ENCODE peak calls at places on chromosome 18, in eight cellular contexts. One of them, this sample, is unnamed. For H3K4me1, the result is how much of the 10 kb centered on the place peaks cover.

GRCh38 chr18:56873441-56874140 is 222.4 kb downstream of the WDR7 start:
- DNase-seq in heart left ventricle: no peak
- DNase-seq in fibroblast of lung: no peak
- DNase-seq in neural progenitor cell: peak
- DNase-seq in HAP-1: peak
- DNase-seq in CD8-positive, alpha-beta memory T cell: no peak
- DNase-seq in adrenal gland: no peak
- DNase-seq in foreskin keratinocyte: no peak
- DNase-seq in this sample: no peak

GRCh38 chr18:53790817-53791216 is 433.7 kb downstream of the MBD2 start:
- DNase-seq in heart left ventricle: no peak
- DNase-seq in fibroblast of lung: peak
- DNase-seq in neural progenitor cell: no peak
- DNase-seq in HAP-1: no peak
- DNase-seq in CD8-positive, alpha-beta memory T cell: no peak
- DNase-seq in adrenal gland: no peak
- DNase-seq in foreskin keratinocyte: no peak
- DNase-seq in this sample: peak

GRCh38 chr18:67239826-67240225 is 276.7 kb downstream of the DSEL start:
- DNase-seq in heart left ventricle: no peak
- DNase-seq in fibroblast of lung: no peak
- DNase-seq in neural progenitor cell: no peak
- DNase-seq in HAP-1: no peak
- DNase-seq in CD8-positive, alpha-beta memory T cell: no peak
- DNase-seq in adrenal gland: no peak
- DNase-seq in foreskin keratinocyte: no peak
- DNase-seq in this sample: no peak

GRCh38 chr18:3044931-3045698 is 32.2 kb upstream of the LPIN2 start:
- DNase-seq in heart left ventricle: no peak
- DNase-seq in fibroblast of lung: no peak
- DNase-seq in neural progenitor cell: no peak
- DNase-seq in HAP-1: peak
- DNase-seq in CD8-positive, alpha-beta memory T cell: no peak
- DNase-seq in adrenal gland: peak
- DNase-seq in foreskin keratinocyte: no peak
- DNase-seq in this sample: no peak

GRCh38 chr18:69411199-69411598 is 10.5 kb downstream of the DOK6 start:
- DNase-seq in heart left ventricle: no peak
- DNase-seq in fibroblast of lung: no peak
- DNase-seq in neural progenitor cell: no peak
- DNase-seq in HAP-1: no peak
- DNase-seq in CD8-positive, alpha-beta memory T cell: no peak
- DNase-seq in adrenal gland: no peak
- DNase-seq in foreskin keratinocyte: no peak
- DNase-seq in this sample: no peak

GRCh38 chr18:21281611-21282010 is 39.6 kb downstream of the GREB1L start:
- DNase-seq in heart left ventricle: no peak
- DNase-seq in fibroblast of lung: no peak
- DNase-seq in neural progenitor cell: no peak
- DNase-seq in HAP-1: no peak
- DNase-seq in CD8-positive, alpha-beta memory T cell: no peak
- DNase-seq in adrenal gland: no peak
- DNase-seq in foreskin keratinocyte: no peak
- DNase-seq in this sample: peak

GRCh38 chr18:34494359-34494696 is 215.8 kb upstream of the DTNA start:
- DNase-seq in heart left ventricle: no peak
- DNase-seq in fibroblast of lung: no peak
- DNase-seq in neural progenitor cell: peak
- DNase-seq in HAP-1: peak
- DNase-seq in CD8-positive, alpha-beta memory T cell: no peak
- DNase-seq in adrenal gland: no peak
- DNase-seq in foreskin keratinocyte: no peak
- DNase-seq in this sample: no peak

GRCh38 chr18:7512990-7513389 is 54.1 kb upstream of the PTPRM start:
- DNase-seq in heart left ventricle: no peak
- DNase-seq in fibroblast of lung: no peak
- DNase-seq in neural progenitor cell: no peak
- DNase-seq in HAP-1: no peak
- DNase-seq in CD8-positive, alpha-beta memory T cell: no peak
- DNase-seq in adrenal gland: no peak
- DNase-seq in foreskin keratinocyte: no peak
- DNase-seq in this sample: no peak

GRCh38 chr18:36402765-36403396 is 105.4 kb downstream of the FHOD3 start:
- DNase-seq in heart left ventricle: peak
- DNase-seq in fibroblast of lung: peak
- DNase-seq in neural progenitor cell: no peak
- DNase-seq in HAP-1: no peak
- DNase-seq in CD8-positive, alpha-beta memory T cell: no peak
- DNase-seq in adrenal gland: peak
- DNase-seq in foreskin keratinocyte: no peak
- DNase-seq in this sample: no peak

GRCh38 chr18:77032121-77032758 is 100.3 kb downstream of the MBP start:
- DNase-seq in heart left ventricle: no peak
- DNase-seq in fibroblast of lung: no peak
- DNase-seq in neural progenitor cell: no peak
- DNase-seq in HAP-1: no peak
- DNase-seq in CD8-positive, alpha-beta memory T cell: no peak
- DNase-seq in adrenal gland: no peak
- DNase-seq in foreskin keratinocyte: no peak
- DNase-seq in this sample: no peak

GRCh38 chr18:77897606-77898005 is 648.0 kb downstream of the GALR1 start:
- DNase-seq in heart left ventricle: no peak
- DNase-seq in fibroblast of lung: no peak
- DNase-seq in neural progenitor cell: no peak
- DNase-seq in HAP-1: no peak
- DNase-seq in CD8-positive, alpha-beta memory T cell: no peak
- DNase-seq in adrenal gland: no peak
- DNase-seq in foreskin keratinocyte: no peak
- DNase-seq in this sample: no peak

GRCh38 chr18:23585897-23586248 is 433 bp downstream of the NPC1 start:
- DNase-seq in heart left ventricle: no peak
- DNase-seq in fibroblast of lung: no peak
- DNase-seq in neural progenitor cell: no peak
- DNase-seq in HAP-1: no peak
- DNase-seq in CD8-positive, alpha-beta memory T cell: no peak
- DNase-seq in adrenal gland: no peak
- DNase-seq in foreskin keratinocyte: no peak
- DNase-seq in this sample: no peak

GRCh38 chr18:1539276-1539675 is 634.6 kb downstream of the ADCYAP1 start:
- DNase-seq in heart left ventricle: no peak
- DNase-seq in fibroblast of lung: no peak
- DNase-seq in neural progenitor cell: no peak
- DNase-seq in HAP-1: no peak
- DNase-seq in CD8-positive, alpha-beta memory T cell: no peak
- DNase-seq in adrenal gland: no peak
- DNase-seq in foreskin keratinocyte: no peak
- DNase-seq in this sample: no peak

GRCh38 chr18:75247601-75248421 is 37.2 kb downstream of the TSHZ1 start:
- DNase-seq in heart left ventricle: no peak
- DNase-seq in fibroblast of lung: peak
- DNase-seq in neural progenitor cell: no peak
- DNase-seq in HAP-1: no peak
- DNase-seq in CD8-positive, alpha-beta memory T cell: no peak
- DNase-seq in adrenal gland: no peak
- DNase-seq in foreskin keratinocyte: peak
- DNase-seq in this sample: peak
- H3K4me1 ChIP-seq in heart left ventricle: under half
- H3K4me1 ChIP-seq in fibroblast of lung: under half
- H3K4me1 ChIP-seq in neural progenitor cell: under half
- H3K4me1 ChIP-seq in HAP-1: under half
- H3K4me1 ChIP-seq in CD8-positive, alpha-beta memory T cell: under half
- H3K4me1 ChIP-seq in adrenal gland: under half
- H3K4me1 ChIP-seq in foreskin keratinocyte: under half
- H3K4me1 ChIP-seq in this sample: under half

DNA sequence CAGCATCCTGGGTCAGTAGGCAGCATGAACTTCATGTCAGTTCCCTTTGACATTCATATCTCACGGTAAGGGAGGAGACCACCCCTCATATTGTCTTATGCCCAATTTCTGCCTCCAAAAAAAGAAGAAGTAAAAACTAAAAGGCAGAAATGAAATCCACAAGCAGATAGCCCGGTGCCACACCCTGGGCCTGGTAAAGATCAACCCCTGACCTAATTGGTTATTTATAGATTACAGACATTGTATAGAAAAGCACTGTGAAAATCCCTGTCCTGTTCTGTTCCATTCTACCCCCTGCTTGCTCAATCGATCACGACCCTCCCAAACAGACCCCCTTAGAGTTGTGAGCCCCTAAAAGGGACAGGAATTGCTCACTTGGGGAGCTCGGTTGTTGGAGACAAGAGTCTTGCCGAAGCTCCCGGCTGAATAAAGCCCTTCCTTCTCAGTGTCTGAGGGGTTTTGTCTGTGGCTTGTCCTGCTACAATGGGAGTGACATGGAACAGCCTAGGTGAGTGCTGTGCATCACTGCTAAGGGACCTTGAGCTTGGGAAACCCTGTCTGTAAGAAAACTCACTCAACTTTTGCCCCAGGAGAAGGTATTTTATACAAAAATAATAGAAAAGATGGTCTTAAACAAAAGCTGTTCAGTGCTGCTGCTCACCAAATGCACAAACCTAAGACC is 11.1 kb downstream of the NDUFV2 start:
- DNase-seq in heart left ventricle: no peak
- DNase-seq in fibroblast of lung: no peak
- DNase-seq in neural progenitor cell: no peak
- DNase-seq in HAP-1: no peak
- DNase-seq in CD8-positive, alpha-beta memory T cell: no peak
- DNase-seq in adrenal gland: no peak
- DNase-seq in foreskin keratinocyte: no peak
- DNase-seq in this sample: no peak
- H3K4me1 ChIP-seq in heart left ventricle: half or more
- H3K4me1 ChIP-seq in fibroblast of lung: under half
- H3K4me1 ChIP-seq in neural progenitor cell: under half
- H3K4me1 ChIP-seq in HAP-1: under half
- H3K4me1 ChIP-seq in CD8-positive, alpha-beta memory T cell: half or more
- H3K4me1 ChIP-seq in adrenal gland: under half
- H3K4me1 ChIP-seq in foreskin keratinocyte: under half
- H3K4me1 ChIP-seq in this sample: half or more

DNA sequence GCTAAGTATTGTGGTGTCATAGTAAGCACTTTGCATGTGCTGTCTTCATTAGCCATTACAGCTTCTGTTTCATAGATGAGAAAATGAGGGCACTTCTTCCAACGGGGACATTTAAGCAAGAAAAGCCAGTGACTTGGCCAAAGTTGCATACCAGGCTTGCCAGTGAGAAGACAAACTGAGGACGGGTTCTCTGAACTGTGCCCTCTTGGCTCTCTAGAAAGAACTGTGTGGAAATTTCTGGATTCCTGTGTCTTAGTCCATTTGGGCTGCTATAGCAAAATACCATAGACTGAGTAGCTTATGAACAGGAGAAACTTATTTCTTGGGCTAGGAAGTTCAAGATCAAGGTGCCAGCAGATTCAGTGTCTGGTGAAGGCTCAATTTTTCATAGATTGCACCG is 13.3 kb downstream of the CTIF start:
- DNase-seq in heart left ventricle: no peak
- DNase-seq in fibroblast of lung: no peak
- DNase-seq in neural progenitor cell: no peak
- DNase-seq in HAP-1: no peak
- DNase-seq in CD8-positive, alpha-beta memory T cell: no peak
- DNase-seq in adrenal gland: no peak
- DNase-seq in foreskin keratinocyte: no peak
- DNase-seq in this sample: no peak
- H3K4me1 ChIP-seq in heart left ventricle: under half
- H3K4me1 ChIP-seq in fibroblast of lung: under half
- H3K4me1 ChIP-seq in neural progenitor cell: under half
- H3K4me1 ChIP-seq in HAP-1: under half
- H3K4me1 ChIP-seq in CD8-positive, alpha-beta memory T cell: under half
- H3K4me1 ChIP-seq in adrenal gland: under half
- H3K4me1 ChIP-seq in foreskin keratinocyte: under half
- H3K4me1 ChIP-seq in this sample: half or more

GRCh38 chr18:9612989-9613388 is 1.4 kb downstream of the PPP4R1 start:
- DNase-seq in heart left ventricle: no peak
- DNase-seq in fibroblast of lung: no peak
- DNase-seq in neural progenitor cell: no peak
- DNase-seq in HAP-1: no peak
- DNase-seq in CD8-positive, alpha-beta memory T cell: no peak
- DNase-seq in adrenal gland: no peak
- DNase-seq in foreskin keratinocyte: no peak
- DNase-seq in this sample: no peak

GRCh38 chr18:9613550-9614400 is 584 bp downstream of the PPP4R1 start:
- DNase-seq in heart left ventricle: peak
- DNase-seq in fibroblast of lung: peak
- DNase-seq in neural progenitor cell: peak
- DNase-seq in HAP-1: peak
- DNase-seq in CD8-positive, alpha-beta memory T cell: peak
- DNase-seq in adrenal gland: peak
- DNase-seq in foreskin keratinocyte: no peak
- DNase-seq in this sample: peak

GRCh38 chr18:9614401-9615279 is at the start of gene PPP4R1:
- DNase-seq in heart left ventricle: peak
- DNase-seq in fibroblast of lung: peak
- DNase-seq in neural progenitor cell: peak
- DNase-seq in HAP-1: peak
- DNase-seq in CD8-positive, alpha-beta memory T cell: peak
- DNase-seq in adrenal gland: peak
- DNase-seq in foreskin keratinocyte: no peak
- DNase-seq in this sample: peak

GRCh38 chr18:9615280-9615797 is 980 bp upstream of the PPP4R1 start:
- DNase-seq in heart left ventricle: no peak
- DNase-seq in fibroblast of lung: no peak
- DNase-seq in neural progenitor cell: no peak
- DNase-seq in HAP-1: no peak
- DNase-seq in CD8-positive, alpha-beta memory T cell: no peak
- DNase-seq in adrenal gland: no peak
- DNase-seq in foreskin keratinocyte: no peak
- DNase-seq in this sample: no peak

GRCh38 chr18:9612215-9612830 is 2.0 kb downstream of the PPP4R1 start:
- DNase-seq in heart left ventricle: no peak
- DNase-seq in fibroblast of lung: peak
- DNase-seq in neural progenitor cell: peak
- DNase-seq in HAP-1: peak
- DNase-seq in CD8-positive, alpha-beta memory T cell: peak
- DNase-seq in adrenal gland: peak
- DNase-seq in foreskin keratinocyte: no peak
- DNase-seq in this sample: peak
- H3K4me1 ChIP-seq in heart left ventricle: half or more
- H3K4me1 ChIP-seq in fibroblast of lung: under half
- H3K4me1 ChIP-seq in neural progenitor cell: under half
- H3K4me1 ChIP-seq in HAP-1: under half
- H3K4me1 ChIP-seq in CD8-positive, alpha-beta memory T cell: under half
- H3K4me1 ChIP-seq in adrenal gland: under half
- H3K4me1 ChIP-seq in foreskin keratinocyte: under half
- H3K4me1 ChIP-seq in this sample: under half

This sample was measured in adipocyte.